ENCODE peak calls at places on chromosomes 16 and 17, in five cellular contexts. V is upper lobe of right lung, P is heart right ventricle, B is GM13976, R is tibial artery. K is an unnamed sample.

GRCh38 chr16:51326131-51326856 is 175.2 kb upstream of the SALL1 start:
- DNase-seq in V (no peak), P (no peak), B (no peak), R (no peak), K (no peak)

GRCh38 chr17:68399638-68400403 is 57.5 kb downstream of the WIPI1 start:
- DNase-seq in V (no peak), P (no peak), B (no peak), R (no peak), K (no peak)

GRCh38 chr16:68197250-68197649 is 38.7 kb downstream of the ESRP2 start:
- DNase-seq in V (no peak), P (no peak), B (no peak), R (no peak), K (no peak)

GRCh38 chr17:28949185-28950016 is 1.9 kb downstream of the PHF12 start:
- DNase-seq in V (peak; percentile 87), P (peak; percentile 66), B (peak; percentile 55), R (peak; percentile 83), K (peak; percentile 52)

GRCh38 chr17:17179371-17179827 is 26.7 kb downstream of the PLD6 start:
- DNase-seq in V (no peak), P (no peak), B (peak; percentile 83), R (no peak), K (no peak)

GRCh38 chr16:11106726-11107125 is 149.3 kb downstream of the SOCS1 start:
- DNase-seq in V (no peak), P (no peak), B (no peak), R (no peak), K (no peak)

GRCh38 chr17:27904534-27904933 is 11.4 kb upstream of the LYRM9 start:
- DNase-seq in V (no peak), P (no peak), B (no peak), R (no peak), K (no peak)

GRCh38 chr17:49438885-49439284 is 24.2 kb upstream of the PHB1 start:
- DNase-seq in V (no peak), P (no peak), B (no peak), R (no peak), K (no peak)

GRCh38 chr16:57612494-57612893 is 15.9 kb upstream of the ADGRG1 start:
- DNase-seq in V (peak; percentile 23), P (no peak), B (peak; percentile 15), R (peak; percentile 15), K (no peak)

GRCh38 chr17:73493212-73493814 is 150.9 kb downstream of the SDK2 start:
- DNase-seq in V (no peak), P (no peak), B (no peak), R (no peak), K (no peak)

GRCh38 chr17:7234100-7235012 is at the start of gene DVL2:
- DNase-seq in V (peak; percentile 97), P (peak; percentile 94), B (peak; percentile 97), R (peak; percentile 98), K (peak; percentile 89)

GRCh38 chr16:2871926-2872325 is 11.1 kb upstream of the FLYWCH2 start:
- DNase-seq in V (no peak), P (no peak), B (no peak), R (no peak), K (no peak)

DNA sequence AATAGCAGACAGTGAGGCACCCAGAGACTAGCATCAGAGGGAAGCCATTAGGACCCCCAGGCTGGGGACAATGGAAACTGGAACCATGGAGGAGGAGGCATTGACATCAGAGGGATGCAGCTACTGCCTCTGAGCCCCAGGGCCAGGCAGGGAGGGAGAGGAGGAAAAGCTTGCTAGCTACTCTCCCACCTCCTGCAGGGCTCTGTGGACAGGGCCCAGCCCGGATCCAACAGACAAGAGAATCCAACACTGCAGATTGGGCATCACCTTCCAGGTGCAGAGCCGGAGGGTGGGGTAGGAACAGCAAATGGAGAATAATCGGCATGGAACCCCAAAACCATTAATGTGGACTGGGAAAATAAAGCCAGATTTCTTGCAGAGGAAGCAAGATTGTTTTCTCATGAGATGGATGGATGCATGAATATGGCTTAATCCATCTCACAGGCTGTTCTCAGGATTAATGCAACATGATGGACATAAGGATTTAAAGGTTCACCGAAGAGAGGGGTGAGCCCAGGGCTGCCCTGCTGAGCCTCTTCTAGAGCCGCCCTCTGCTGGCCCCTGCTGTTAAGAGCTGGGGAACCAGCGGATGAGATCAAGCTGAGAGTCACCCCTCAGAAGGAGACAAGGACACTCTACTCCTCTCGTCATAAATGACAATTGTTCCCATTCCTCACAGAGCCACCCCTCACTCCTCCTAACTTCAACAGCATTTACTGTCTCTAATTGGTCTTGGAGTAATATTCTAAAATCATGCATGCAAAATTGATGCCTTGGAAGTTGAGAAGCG is 48.8 kb downstream of the DNAH3 start:
- DNase-seq in V (no peak), P (peak; percentile 36), B (peak; percentile 15), R (no peak), K (peak; percentile 28)
- TF ChIP-seq CTCF in V (peak; percentile 27), P (peak; percentile 47), B (no peak), R (no peak), K (no peak)

GRCh38 chr17:67139289-67139688 is 94.9 kb downstream of the CACNG1 start:
- DNase-seq in V (no peak), P (no peak), B (no peak), R (no peak), K (no peak)

GRCh38 chr17:67137860-67138259 is 93.5 kb downstream of the CACNG1 start:
- DNase-seq in V (no peak), P (no peak), B (no peak), R (no peak), K (no peak)

GRCh38 chr17:67137026-67137370 is 92.6 kb downstream of the CACNG1 start:
- DNase-seq in V (no peak), P (no peak), B (no peak), R (no peak), K (no peak)

GRCh38 chr17:67138392-67138791 is 94.0 kb downstream of the CACNG1 start:
- DNase-seq in V (no peak), P (no peak), B (no peak), R (no peak), K (no peak)

GRCh38 chr17:67139784-67140665 is 95.7 kb downstream of the CACNG1 start:
- DNase-seq in V (no peak), P (no peak), B (no peak), R (no peak), K (no peak)
- TF ChIP-seq CTCF in V (no peak), P (no peak), B (no peak), R (no peak), K (no peak)

GRCh38 chr17:5439446-5439764 is 450 bp upstream of the C1QBP start:
- DNase-seq in V (no peak), P (no peak), B (no peak), R (no peak), K (no peak)
- TF ChIP-seq CTCF in V (peak; percentile 33), P (peak; percentile 6), B (no peak), R (no peak), K (no peak)

GRCh38 chr16:28087140-28087660 is 23.7 kb upstream of the GSG1L start:
- DNase-seq in V (no peak), P (no peak), B (no peak), R (no peak), K (no peak)

GRCh38 chr16:28087675-28088285 is 24.3 kb upstream of the GSG1L start:
- DNase-seq in V (no peak), P (no peak), B (no peak), R (no peak), K (no peak)

GRCh38 chr16:28089992-28090365 is 26.5 kb upstream of the GSG1L start:
- DNase-seq in V (no peak), P (no peak), B (no peak), R (no peak), K (no peak)

GRCh38 chr16:28090646-28091377 is 27.3 kb upstream of the GSG1L start:
- DNase-seq in V (no peak), P (no peak), B (no peak), R (no peak), K (peak; percentile 38)

GRCh38 chr16:28089205-28089991 is 25.9 kb upstream of the GSG1L start:
- DNase-seq in V (no peak), P (no peak), B (no peak), R (no peak), K (no peak)
- TF ChIP-seq CTCF in V (no peak), P (no peak), B (no peak), R (no peak), K (no peak)

DNA sequence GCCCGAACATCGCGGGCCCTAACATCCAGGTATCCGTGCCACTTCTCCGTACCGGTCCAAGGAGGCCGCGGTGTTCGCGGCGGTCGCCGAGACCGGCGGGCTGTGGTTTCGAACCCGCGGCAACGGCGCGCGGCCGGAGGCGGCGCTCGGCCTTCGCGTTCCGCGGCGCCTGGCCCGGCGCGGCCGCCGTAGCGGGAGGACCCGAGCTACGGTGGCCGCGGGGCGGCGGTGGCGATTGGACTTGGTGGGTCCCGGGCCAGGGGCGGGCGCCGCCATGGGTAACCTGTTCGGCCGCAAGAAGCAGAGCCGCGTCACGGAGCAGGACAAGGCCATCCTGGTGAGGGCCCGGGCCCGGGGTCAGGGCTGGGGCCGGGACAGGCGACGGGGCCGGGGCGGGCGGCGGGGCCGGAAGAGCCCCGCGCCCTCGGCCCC is at the start of gene CHMP6:
- DNase-seq in V (peak; percentile 90), P (peak; percentile 84), B (peak; percentile 93), R (peak; percentile 80), K (peak; percentile 80)
- TF ChIP-seq CTCF in V (no peak), P (no peak), B (no peak), R (peak; percentile 42), K (peak; percentile 39)

GRCh38 chr16:16030449-16030848 is 81.0 kb downstream of the ABCC1 start:
- DNase-seq in V (no peak), P (no peak), B (no peak), R (no peak), K (no peak)

GRCh38 chr16:16036359-16036792 is 87.0 kb downstream of the ABCC1 start:
- DNase-seq in V (peak; percentile 65), P (no peak), B (no peak), R (no peak), K (no peak)

GRCh38 chr16:16031401-16031800 is 82.0 kb downstream of the ABCC1 start:
- DNase-seq in V (no peak), P (no peak), B (no peak), R (no peak), K (no peak)

GRCh38 chr16:16032271-16032979 is 83.0 kb downstream of the ABCC1 start:
- DNase-seq in V (no peak), P (no peak), B (no peak), R (no peak), K (no peak)

DNA sequence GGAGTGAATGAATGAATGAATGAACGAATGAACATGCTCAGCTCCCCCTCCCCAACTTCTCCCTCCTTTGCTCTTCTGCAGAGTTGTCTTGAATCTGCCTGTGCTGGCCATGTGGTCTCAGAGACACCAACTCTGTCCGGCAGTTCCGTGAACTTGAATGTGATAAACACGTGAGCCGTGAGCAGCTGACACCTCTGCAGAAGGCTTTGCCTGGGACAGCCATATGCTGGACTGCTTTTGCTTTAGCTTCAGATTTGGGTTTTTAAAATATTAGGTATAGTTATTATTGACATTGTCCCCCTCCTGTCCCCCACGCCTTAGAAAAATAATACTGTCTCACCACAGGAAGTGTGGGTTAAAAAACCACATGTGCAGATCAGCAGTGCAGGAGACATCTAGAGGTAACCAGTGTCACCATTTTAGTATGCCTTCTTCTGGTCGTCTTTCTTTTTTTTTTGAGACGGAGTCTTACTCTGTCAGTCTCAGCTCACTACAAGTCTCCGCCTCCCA is 83.8 kb downstream of the ABCC1 start:
- DNase-seq in V (no peak), P (no peak), B (peak; percentile 56), R (no peak), K (no peak)
- TF ChIP-seq CTCF in V (no peak), P (no peak), B (no peak), R (no peak), K (no peak)

K was measured in endothelial cell.